ENCODE peak calls at places on chromosomes 2 and 18, in eight cellular contexts. L is esophagus muscularis mucosa; T is heart right ventricle; H is hepatocyte; M is CD8-positive, alpha-beta memory T cell; W is mesendoderm; E is GM23338; O is aorta. S is an unnamed sample.

GRCh38 chr18:58056159-58056558 is 12.1 kb downstream of the NEDD4L start:
- DNase-seq in O (no peak), M (no peak), H (no peak), T (no peak), E (no peak), W (no peak), L (no peak), S (no peak)

GRCh38 chr2:85073061-85073460 is 60.1 kb upstream of the TCF7L1 start:
- DNase-seq in H (no peak), T (no peak), W (no peak), E (no peak), M (no peak), O (no peak), L (no peak), S (no peak)

GRCh38 chr2:10225291-10226031 is 77.2 kb upstream of the HPCAL1 start:
- DNase-seq in T (no peak), O (no peak), W (no peak), L (no peak), M (peak; percentile 37), E (peak; percentile 45), H (peak; percentile 36), S (no peak)

GRCh38 chr2:181058378-181059269 is 78.2 kb downstream of the UBE2E3 start:
- DNase-seq in H (peak; percentile 35), O (no peak), E (peak; percentile 75), L (no peak), T (no peak), W (peak; percentile 65), M (peak; percentile 56), S (peak; percentile 12)

GRCh38 chr18:48330016-48330991 is 78.9 kb downstream of the ZBTB7C start:
- DNase-seq in T (no peak), W (no peak), H (peak; percentile 35), L (no peak), O (peak; percentile 55), M (no peak), E (no peak), S (no peak)

GRCh38 chr2:241372376-241372992 is 16.4 kb downstream of the FARP2 start:
- DNase-seq in L (no peak), W (no peak), E (no peak), T (no peak), H (no peak), M (no peak), O (no peak), S (no peak)

GRCh38 chr2:215921884-215922283 is 91.5 kb downstream of the MREG start:
- DNase-seq in W (peak; percentile 40), T (no peak), E (no peak), L (peak; percentile 55), H (peak; percentile 42), M (no peak), O (peak; percentile 63), S (no peak)

GRCh38 chr18:64513401-64513800 is 364.5 kb upstream of the LINC00305 start:
- DNase-seq in H (no peak), M (no peak), O (no peak), L (no peak), E (no peak), T (no peak), W (no peak), S (no peak)

GRCh38 chr18:55012041-55012440 is 52.8 kb upstream of the CCDC68 start:
- DNase-seq in H (peak; percentile 42), M (no peak), O (no peak), E (peak; percentile 26), L (no peak), T (no peak), W (no peak), S (no peak)

GRCh38 chr2:96534131-96534530 is 2.4 kb upstream of the ARID5A start:
- DNase-seq in T (no peak), M (no peak), E (no peak), W (no peak), H (no peak), O (peak; percentile 52), L (no peak), S (no peak)

GRCh38 chr18:79901665-79902064 is 49.8 kb downstream of the SLC66A2 start:
- DNase-seq in M (peak; percentile 38), H (no peak), L (no peak), W (no peak), T (no peak), E (no peak), O (no peak), S (no peak)

GRCh38 chr2:78992807-78993517 is 32.5 kb upstream of the REG3G start:
- DNase-seq in E (peak; percentile 83), M (no peak), H (peak; percentile 72), T (no peak), O (no peak), W (peak; percentile 72), L (no peak), S (peak; percentile 74)

GRCh38 chr2:12923907-12924610 is 207.3 kb downstream of the TRIB2 start:
- DNase-seq in O (no peak), W (no peak), T (no peak), L (no peak), E (no peak), H (no peak), M (no peak), S (no peak)

GRCh38 chr2:127464470-127465257 is 46.4 kb downstream of the PROC start:
- DNase-seq in H (no peak), O (no peak), L (no peak), E (no peak), W (no peak), M (no peak), T (no peak), S (no peak)

GRCh38 chr2:239902749-239903201 is 122.4 kb downstream of the NDUFA10 start:
- DNase-seq in H (no peak), M (no peak), T (no peak), O (no peak), L (peak; percentile 84), W (no peak), E (peak; percentile 47), S (no peak)

GRCh38 chr2:69635426-69635825 is 8.1 kb downstream of the AAK1 start:
- DNase-seq in L (no peak), E (no peak), O (no peak), H (no peak), W (no peak), T (no peak), M (no peak), S (no peak)

GRCh38 chr2:64675860-64676259 is 22.1 kb upstream of the SERTAD2 start:
- DNase-seq in T (no peak), W (peak; percentile 58), E (no peak), L (no peak), O (no peak), H (peak; percentile 30), M (no peak), S (no peak)

DNA sequence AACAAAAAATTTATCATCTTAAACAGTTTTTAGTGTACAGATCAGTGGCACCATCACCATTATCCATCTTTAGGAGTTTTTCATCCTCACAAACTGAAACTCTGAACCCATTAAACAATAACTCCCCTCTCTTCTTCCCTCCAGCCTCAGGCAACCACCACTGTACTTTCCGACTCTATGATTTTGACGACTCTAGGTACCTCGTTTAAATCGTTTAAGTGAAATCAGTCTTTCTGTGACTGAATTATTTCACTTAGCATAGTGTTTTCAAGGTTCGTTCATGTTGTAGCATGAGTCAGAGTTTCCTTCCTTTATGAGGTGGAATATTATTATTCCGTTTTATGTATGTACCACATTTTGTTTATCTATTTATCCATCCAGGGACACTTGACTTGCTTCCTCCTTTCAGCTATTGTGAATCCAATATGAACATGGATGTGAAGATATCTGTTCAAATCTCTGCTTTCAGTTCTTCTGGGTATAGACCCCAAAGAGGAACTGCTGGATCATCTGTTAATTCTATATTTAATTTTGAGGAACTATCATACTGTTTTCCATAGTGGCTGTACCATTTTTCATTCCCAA is 19.1 kb downstream of the IL1R2 start:
- DNase-seq in E (no peak), W (no peak), O (no peak), M (no peak), H (no peak), L (no peak), T (no peak), S (no peak)
- H3K27ac ChIP-seq in E (no peak overlapping the region), W (no peak overlapping the region), O (no peak overlapping the region), M (no peak overlapping the region), H (no peak overlapping the region), L (no peak overlapping the region), T (peak overlapping the region; percentile 31), S (no peak overlapping the region)

GRCh38 chr2:97651114-97651513 is 5.3 kb downstream of the COX5B start:
- DNase-seq in O (no peak), M (no peak), H (no peak), W (no peak), E (no peak), L (peak; percentile 10), T (no peak), S (no peak)
- H3K36me3 ChIP-seq in O (peaks cover 4% of the 10 kb centered on the region), M (peaks cover 22% of the 10 kb centered on the region), H (peaks cover 6% of the 10 kb centered on the region), W (peaks cover 9% of the 10 kb centered on the region), E (peaks cover 20% of the 10 kb centered on the region), L (peaks cover 56% of the 10 kb centered on the region), T (peaks cover 6% of the 10 kb centered on the region), S (peaks cover 20% of the 10 kb centered on the region)

GRCh38 chr2:173399229-173399628 is 44.6 kb downstream of the CDCA7 start:
- DNase-seq in T (no peak), O (no peak), M (no peak), E (no peak), L (no peak), W (no peak), H (no peak), S (no peak)

GRCh38 chr2:173395567-173396351 is 41.1 kb downstream of the CDCA7 start:
- DNase-seq in L (no peak), E (no peak), O (no peak), W (peak; percentile 22), T (no peak), M (no peak), H (no peak), S (no peak)

GRCh38 chr2:173400760-173401159 is 46.1 kb downstream of the CDCA7 start:
- DNase-seq in O (no peak), E (peak; percentile 67), W (peak; percentile 79), T (no peak), H (no peak), L (no peak), M (no peak), S (no peak)

GRCh38 chr2:173394575-173394974 is 39.9 kb downstream of the CDCA7 start:
- DNase-seq in H (no peak), T (no peak), L (peak; percentile 60), O (no peak), M (no peak), W (peak; percentile 49), E (no peak), S (no peak)

DNA sequence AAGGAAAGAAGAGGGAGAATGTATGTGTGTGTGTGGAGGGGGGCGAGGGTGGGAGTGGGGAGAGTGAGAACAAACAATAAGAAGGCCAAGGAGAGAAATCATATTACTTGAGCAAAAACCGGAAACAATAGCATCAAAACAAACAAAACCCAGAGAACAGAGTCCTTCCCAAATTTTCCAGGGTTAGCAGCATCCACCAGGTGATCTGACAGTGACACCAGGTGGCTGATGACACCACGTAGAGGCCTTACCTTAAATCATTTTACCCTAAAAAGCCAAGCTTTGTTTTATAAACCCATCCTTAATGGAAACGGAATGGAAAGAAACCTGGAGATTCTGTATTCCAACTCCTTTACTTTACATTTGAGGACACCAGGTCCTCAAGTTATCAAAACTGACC is 42.9 kb downstream of the CDCA7 start:
- DNase-seq in M (no peak), E (peak; percentile 51), T (no peak), O (no peak), L (no peak), H (no peak), W (peak; percentile 53), S (no peak)
- H3K27ac ChIP-seq in M (no peak overlapping the region), E (no peak overlapping the region), T (no peak overlapping the region), O (no peak overlapping the region), L (no peak overlapping the region), H (no peak overlapping the region), W (no peak overlapping the region), S (no peak overlapping the region)

DNA sequence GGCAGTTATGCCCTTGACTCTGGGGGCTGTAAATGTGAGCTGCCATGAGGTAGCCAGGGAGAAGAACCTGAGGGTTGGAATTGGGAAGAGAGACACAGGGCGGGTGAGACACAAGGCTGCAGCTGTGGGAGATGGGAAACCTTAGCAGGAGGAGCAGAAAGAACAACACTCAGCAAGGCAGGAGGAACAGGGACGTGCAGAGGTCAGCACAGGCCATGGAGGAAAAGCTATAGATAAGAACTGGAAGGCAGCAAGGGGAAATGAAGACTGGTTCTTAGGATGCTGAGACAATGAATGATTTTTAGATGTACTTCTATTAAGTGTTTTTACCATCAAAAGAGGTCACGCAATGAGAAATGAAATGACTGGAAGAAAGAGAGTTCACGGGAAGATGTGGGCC is 80.2 kb downstream of the USP40 start:
- DNase-seq in E (no peak), T (no peak), O (no peak), L (no peak), H (no peak), M (no peak), W (no peak), S (no peak)
- H3K36me3 ChIP-seq in E (peaks cover 6% of the 10 kb centered on the region), T (no peaks in the 10 kb centered on the region), O (no peaks in the 10 kb centered on the region), L (peaks cover 89% of the 10 kb centered on the region), H (no peaks in the 10 kb centered on the region), M (peaks cover 8% of the 10 kb centered on the region), W (no peaks in the 10 kb centered on the region), S (no peaks in the 10 kb centered on the region)

S was measured in pancreas.